ENCODE peak calls at places on chromosomes 12 and 14, in ten cellular contexts. I is AG09319; F is activated effector memory CD4-positive, alpha-beta T cell treated with Interleukin-2 at 50 U/mL for 16 hours; P is stimulated activated CD8-positive, alpha-beta memory T cell treated with anti-CD3 and anti-CD28 coated beads, Interleukin-4, amount 100 ng/mL, for 4 hours; J is glutamatergic neuron; B is nephron progenitor cell; E is CD8-positive, alpha-beta T cell; R is pons; S is stimulated activated CD4-positive, alpha-beta T cell treated with anti-CD3 and anti-CD28 coated beads, Interleukin-2, amount 100 ng/mL, for 48 hours; Q is left ventricle myocardium superior. K is an unnamed sample.

GRCh38 chr14:96653597-96653996 is 143.6 kb upstream of the VRK1 start:
- DNase-seq in B (no peak), F (no peak), P (no peak), E (no peak), I (no peak), R (no peak), Q (no peak), J (no peak), S (no peak), K (no peak)

GRCh38 chr14:105474478-105475268 is at the start of gene CRIP2:
- DNase-seq in E (no peak), Q (peak; percentile 88), I (no peak), R (no peak), F (no peak), P (no peak), B (peak; percentile 72), S (no peak), J (peak; percentile 65), K (peak; percentile 77)

GRCh38 chr12:43861847-43862150 is 25.9 kb downstream of the TMEM117 start:
- DNase-seq in R (no peak), S (no peak), E (no peak), I (no peak), P (no peak), J (no peak), B (no peak), Q (no peak), F (no peak), K (no peak)

GRCh38 chr12:27583057-27583797 is 59.2 kb downstream of the PPFIBP1 start:
- DNase-seq in I (no peak), S (no peak), J (no peak), Q (no peak), B (no peak), R (peak; percentile 54), P (no peak), F (no peak), E (no peak), K (no peak)

GRCh38 chr12:128818065-128819022 is 5.4 kb downstream of the SLC15A4 start:
- DNase-seq in Q (no peak), P (no peak), F (no peak), S (no peak), B (no peak), E (no peak), I (no peak), J (no peak), R (no peak), K (no peak)

GRCh38 chr12:104695453-104696148 is 238.9 kb downstream of the CHST11 start:
- DNase-seq in S (peak; percentile 69), B (no peak), R (no peak), I (no peak), J (no peak), Q (no peak), E (peak; percentile 34), F (peak; percentile 43), P (peak; percentile 68), K (no peak)

GRCh38 chr14:66508846-66509621 is 1.1 kb downstream of the GPHN start:
- DNase-seq in B (peak; percentile 53), I (no peak), S (peak; percentile 29), R (peak; percentile 15), J (peak; percentile 61), P (peak; percentile 10), E (peak; percentile 4), F (peak; percentile 32), Q (peak; percentile 52), K (peak; percentile 29)

GRCh38 chr12:4116251-4117111 is 157.1 kb upstream of the CCND2 start:
- DNase-seq in F (no peak), B (no peak), P (no peak), I (peak; percentile 18), E (no peak), Q (no peak), S (no peak), R (no peak), J (no peak), K (no peak)

GRCh38 chr12:28513983-28514382 is 323.7 kb downstream of the CCDC91 start:
- DNase-seq in S (no peak), B (no peak), P (no peak), R (no peak), E (no peak), J (no peak), Q (no peak), F (no peak), I (no peak), K (no peak)

K was measured in left ventricle myocardium inferior.